ENCODE peak calls at places on chromosomes 12 and 14, in six cellular contexts. One of them, this sample, is unnamed.
A peak's percentile ranks its signal among the peaks of the same experiment; 100 is the strongest.

GRCh38 chr12:14906114-14906513 is 20.5 kb upstream of the MGP start:
- DNase-seq in tibial artery: no peak
- DNase-seq in K562: no peak
- DNase-seq in uterus: no peak
- DNase-seq in body of pancreas: no peak
- DNase-seq in neural progenitor cell: no peak
- DNase-seq in this sample: no peak

GRCh38 chr14:104937694-104938365 is 13.2 kb downstream of the PLD4 start:
- DNase-seq in tibial artery: no peak
- DNase-seq in K562: no peak
- DNase-seq in uterus: peak; percentile 9
- DNase-seq in body of pancreas: no peak
- DNase-seq in neural progenitor cell: no peak
- DNase-seq in this sample: no peak

GRCh38 chr14:56172571-56172971 is 54.4 kb downstream of the PELI2 start:
- DNase-seq in tibial artery: no peak
- DNase-seq in K562: no peak
- DNase-seq in uterus: no peak
- DNase-seq in body of pancreas: no peak
- DNase-seq in neural progenitor cell: no peak
- DNase-seq in this sample: no peak

GRCh38 chr14:101733211-101733610 is 28.3 kb upstream of the PPP2R5C start:
- DNase-seq in tibial artery: no peak
- DNase-seq in K562: no peak
- DNase-seq in uterus: no peak
- DNase-seq in body of pancreas: no peak
- DNase-seq in neural progenitor cell: no peak
- DNase-seq in this sample: no peak

GRCh38 chr14:97788846-97789528 is 991.8 kb downstream of the VRK1 start:
- DNase-seq in tibial artery: no peak
- DNase-seq in K562: no peak
- DNase-seq in uterus: no peak
- DNase-seq in body of pancreas: no peak
- DNase-seq in neural progenitor cell: no peak
- DNase-seq in this sample: no peak

GRCh38 chr12:121917950-121918678 is at the start of gene CFAP251:
- DNase-seq in tibial artery: peak; percentile 97
- DNase-seq in K562: peak; percentile 26
- DNase-seq in uterus: peak; percentile 79
- DNase-seq in body of pancreas: peak; percentile 100
- DNase-seq in neural progenitor cell: peak; percentile 94
- DNase-seq in this sample: peak; percentile 89

GRCh38 chr12:26919216-26919555 is 18.6 kb downstream of the INTS13 start:
- DNase-seq in tibial artery: no peak
- DNase-seq in K562: no peak
- DNase-seq in uterus: no peak
- DNase-seq in body of pancreas: no peak
- DNase-seq in neural progenitor cell: no peak
- DNase-seq in this sample: no peak

GRCh38 chr14:67940476-67940875 is 120.9 kb downstream of the RAD51B start:
- DNase-seq in tibial artery: no peak
- DNase-seq in K562: no peak
- DNase-seq in uterus: peak; percentile 57
- DNase-seq in body of pancreas: no peak
- DNase-seq in neural progenitor cell: no peak
- DNase-seq in this sample: no peak

GRCh38 chr12:8681129-8681902 is 16.5 kb upstream of the RIMKLB start:
- DNase-seq in tibial artery: no peak
- DNase-seq in K562: no peak
- DNase-seq in uterus: peak; percentile 31
- DNase-seq in body of pancreas: no peak
- DNase-seq in neural progenitor cell: no peak
- DNase-seq in this sample: no peak

GRCh38 chr14:31477248-31477647 is 10.6 kb downstream of the GPR33 start:
- DNase-seq in tibial artery: no peak
- DNase-seq in K562: no peak
- DNase-seq in uterus: no peak
- DNase-seq in body of pancreas: no peak
- DNase-seq in neural progenitor cell: no peak
- DNase-seq in this sample: no peak

GRCh38 chr14:53663709-53664108 is 292.9 kb downstream of the BMP4 start:
- DNase-seq in tibial artery: no peak
- DNase-seq in K562: no peak
- DNase-seq in uterus: no peak
- DNase-seq in body of pancreas: no peak
- DNase-seq in neural progenitor cell: peak; percentile 76
- DNase-seq in this sample: peak; percentile 3

GRCh38 chr12:68890701-68891113 is 42.3 kb downstream of the CPM start:
- DNase-seq in tibial artery: no peak
- DNase-seq in K562: no peak
- DNase-seq in uterus: no peak
- DNase-seq in body of pancreas: no peak
- DNase-seq in neural progenitor cell: no peak
- DNase-seq in this sample: no peak

GRCh38 chr12:29611906-29612305 is 114.4 kb upstream of the OVCH1 start:
- DNase-seq in tibial artery: no peak
- DNase-seq in K562: no peak
- DNase-seq in uterus: no peak
- DNase-seq in body of pancreas: no peak
- DNase-seq in neural progenitor cell: no peak
- DNase-seq in this sample: no peak

GRCh38 chr14:103346286-103346685 is 12.2 kb downstream of the EIF5 start:
- DNase-seq in tibial artery: no peak
- DNase-seq in K562: no peak
- DNase-seq in uterus: no peak
- DNase-seq in body of pancreas: no peak
- DNase-seq in neural progenitor cell: no peak
- DNase-seq in this sample: no peak

GRCh38 chr14:71586131-71586893 is 345.9 kb upstream of the RGS6 start:
- DNase-seq in tibial artery: peak; percentile 71
- DNase-seq in K562: no peak
- DNase-seq in uterus: peak; percentile 25
- DNase-seq in body of pancreas: no peak
- DNase-seq in neural progenitor cell: peak; percentile 62
- DNase-seq in this sample: no peak

GRCh38 chr14:104048758-104049496 is 36.6 kb upstream of the ASPG start:
- DNase-seq in tibial artery: no peak
- DNase-seq in K562: no peak
- DNase-seq in uterus: no peak
- DNase-seq in body of pancreas: no peak
- DNase-seq in neural progenitor cell: no peak
- DNase-seq in this sample: no peak

GRCh38 chr12:92078167-92079053 is 67.2 kb downstream of the BTG1 start:
- DNase-seq in tibial artery: no peak
- DNase-seq in K562: peak; percentile 54
- DNase-seq in uterus: peak; percentile 67
- DNase-seq in body of pancreas: no peak
- DNase-seq in neural progenitor cell: no peak
- DNase-seq in this sample: peak; percentile 50

GRCh38 chr12:61452076-61452475 is 808.1 kb upstream of the USP15 start:
- DNase-seq in tibial artery: no peak
- DNase-seq in K562: no peak
- DNase-seq in uterus: no peak
- DNase-seq in body of pancreas: no peak
- DNase-seq in neural progenitor cell: peak; percentile 56
- DNase-seq in this sample: no peak

GRCh38 chr12:45464699-45465098 is 248.8 kb downstream of the ANO6 start:
- DNase-seq in tibial artery: no peak
- DNase-seq in K562: no peak
- DNase-seq in uterus: no peak
- DNase-seq in body of pancreas: peak; percentile 21
- DNase-seq in neural progenitor cell: peak; percentile 32
- DNase-seq in this sample: no peak

GRCh38 chr14:77022219-77022852 is 6.2 kb downstream of the IRF2BPL start:
- DNase-seq in tibial artery: no peak
- DNase-seq in K562: no peak
- DNase-seq in uterus: no peak
- DNase-seq in body of pancreas: peak; percentile 67
- DNase-seq in neural progenitor cell: no peak
- DNase-seq in this sample: no peak

GRCh38 chr14:103257211-103257962 is 76.7 kb upstream of the EIF5 start:
- DNase-seq in tibial artery: no peak
- DNase-seq in K562: no peak
- DNase-seq in uterus: no peak
- DNase-seq in body of pancreas: no peak
- DNase-seq in neural progenitor cell: no peak
- DNase-seq in this sample: no peak

GRCh38 chr12:30269491-30269890 is 426.2 kb downstream of the IPO8 start:
- DNase-seq in tibial artery: no peak
- DNase-seq in K562: no peak
- DNase-seq in uterus: no peak
- DNase-seq in body of pancreas: no peak
- DNase-seq in neural progenitor cell: no peak
- DNase-seq in this sample: no peak

GRCh38 chr12:93502802-93503623 is 35.7 kb downstream of the MRPL42 start:
- DNase-seq in tibial artery: no peak
- DNase-seq in K562: no peak
- DNase-seq in uterus: peak; percentile 59
- DNase-seq in body of pancreas: peak; percentile 48
- DNase-seq in neural progenitor cell: peak; percentile 56
- DNase-seq in this sample: no peak

GRCh38 chr12:26987634-26988424 is 26.4 kb downstream of the TM7SF3 start:
- DNase-seq in tibial artery: no peak
- DNase-seq in K562: no peak
- DNase-seq in uterus: no peak
- DNase-seq in body of pancreas: no peak
- DNase-seq in neural progenitor cell: no peak
- DNase-seq in this sample: no peak

GRCh38 chr12:78226763-78227162 is 396.1 kb downstream of the NAV3 start:
- DNase-seq in tibial artery: no peak
- DNase-seq in K562: no peak
- DNase-seq in uterus: no peak
- DNase-seq in body of pancreas: no peak
- DNase-seq in neural progenitor cell: no peak
- DNase-seq in this sample: no peak

GRCh38 chr12:122081108-122081696 is 2.6 kb downstream of the MLXIP start:
- DNase-seq in tibial artery: peak; percentile 65
- DNase-seq in K562: no peak
- DNase-seq in uterus: peak; percentile 36
- DNase-seq in body of pancreas: peak; percentile 14
- DNase-seq in neural progenitor cell: no peak
- DNase-seq in this sample: peak; percentile 43

GRCh38 chr12:122691566-122691965 is 11.6 kb downstream of the HCAR2 start:
- DNase-seq in tibial artery: peak; percentile 3
- DNase-seq in K562: no peak
- DNase-seq in uterus: no peak
- DNase-seq in body of pancreas: no peak
- DNase-seq in neural progenitor cell: no peak
- DNase-seq in this sample: no peak

GRCh38 chr14:65261946-65262345 is 150.6 kb upstream of the FUT8 start:
- DNase-seq in tibial artery: no peak
- DNase-seq in K562: no peak
- DNase-seq in uterus: no peak
- DNase-seq in body of pancreas: no peak
- DNase-seq in neural progenitor cell: peak; percentile 56
- DNase-seq in this sample: no peak

GRCh38 chr14:39469094-39469710 is 37.0 kb upstream of the FBXO33 start:
- DNase-seq in tibial artery: no peak
- DNase-seq in K562: no peak
- DNase-seq in uterus: no peak
- DNase-seq in body of pancreas: peak; percentile 10
- DNase-seq in neural progenitor cell: peak; percentile 28
- DNase-seq in this sample: no peak

GRCh38 chr14:25862068-25862467 is 735.8 kb downstream of the NOVA1 start:
- DNase-seq in tibial artery: no peak
- DNase-seq in K562: no peak
- DNase-seq in uterus: no peak
- DNase-seq in body of pancreas: no peak
- DNase-seq in neural progenitor cell: no peak
- DNase-seq in this sample: no peak

GRCh38 chr12:56596815-56597214 is 33.3 kb downstream of the BAZ2A start:
- DNase-seq in tibial artery: no peak
- DNase-seq in K562: no peak
- DNase-seq in uterus: no peak
- DNase-seq in body of pancreas: no peak
- DNase-seq in neural progenitor cell: no peak
- DNase-seq in this sample: peak; percentile 9

GRCh38 chr12:116259800-116260589 is 17.5 kb downstream of the MED13L start:
- DNase-seq in tibial artery: no peak
- DNase-seq in K562: no peak
- DNase-seq in uterus: no peak
- DNase-seq in body of pancreas: no peak
- DNase-seq in neural progenitor cell: no peak
- DNase-seq in this sample: no peak

GRCh38 chr14:66008631-66009030 is 477.5 kb upstream of the CCDC196 start:
- DNase-seq in tibial artery: no peak
- DNase-seq in K562: no peak
- DNase-seq in uterus: no peak
- DNase-seq in body of pancreas: no peak
- DNase-seq in neural progenitor cell: no peak
- DNase-seq in this sample: no peak

DNA sequence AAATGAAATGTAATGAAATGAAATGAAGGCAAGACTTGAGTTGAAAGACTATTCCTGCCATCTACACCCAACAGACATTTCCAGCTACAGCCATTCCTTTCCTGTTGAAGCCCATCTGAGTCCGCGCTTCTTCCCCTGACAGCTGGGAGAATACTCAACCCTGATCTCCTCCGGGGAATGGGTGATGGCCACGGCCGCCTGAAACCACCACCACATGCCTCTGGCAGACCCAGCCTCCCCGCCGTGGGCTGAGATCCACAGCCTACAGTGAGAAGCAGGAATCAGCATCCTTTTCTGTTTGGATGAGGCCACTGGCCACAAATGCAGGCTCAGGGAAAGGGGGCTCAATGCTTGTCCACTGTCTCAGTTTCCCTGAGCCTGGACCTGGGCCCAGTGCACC is 130.3 kb downstream of the NCOR2 start:
- DNase-seq in tibial artery: no peak
- DNase-seq in K562: no peak
- DNase-seq in uterus: no peak
- DNase-seq in body of pancreas: no peak
- DNase-seq in neural progenitor cell: no peak
- DNase-seq in this sample: no peak
- H3K27ac ChIP-seq in tibial artery: no peak overlapping the region
- H3K27ac ChIP-seq in K562: no peak overlapping the region
- H3K27ac ChIP-seq in uterus: no peak overlapping the region
- H3K27ac ChIP-seq in body of pancreas: no peak overlapping the region
- H3K27ac ChIP-seq in neural progenitor cell: peak overlapping the region; percentile 79
- H3K27ac ChIP-seq in this sample: peak overlapping the region; percentile 37

GRCh38 chr12:108580531-108580930 is 17.4 kb downstream of the TMEM119 start:
- DNase-seq in tibial artery: no peak
- DNase-seq in K562: no peak
- DNase-seq in uterus: peak; percentile 54
- DNase-seq in body of pancreas: peak; percentile 18
- DNase-seq in neural progenitor cell: no peak
- DNase-seq in this sample: no peak
- H3K27ac ChIP-seq in tibial artery: no peak overlapping the region
- H3K27ac ChIP-seq in K562: no peak overlapping the region
- H3K27ac ChIP-seq in uterus: peak overlapping the region; percentile 71
- H3K27ac ChIP-seq in body of pancreas: no peak overlapping the region
- H3K27ac ChIP-seq in neural progenitor cell: no peak overlapping the region
- H3K27ac ChIP-seq in this sample: no peak overlapping the region

GRCh38 chr12:133080619-133081407 is at the start of gene ZNF140:
- DNase-seq in tibial artery: peak; percentile 98
- DNase-seq in K562: peak; percentile 86
- DNase-seq in uterus: peak; percentile 96
- DNase-seq in body of pancreas: peak; percentile 96
- DNase-seq in neural progenitor cell: peak; percentile 99
- DNase-seq in this sample: peak; percentile 92
- H3K27ac ChIP-seq in tibial artery: peak within 1 kb of the TSS; percentile 96
- H3K27ac ChIP-seq in K562: peak within 1 kb of the TSS; percentile 99
- H3K27ac ChIP-seq in uterus: peak within 1 kb of the TSS; percentile 96
- H3K27ac ChIP-seq in body of pancreas: peak within 1 kb of the TSS; percentile 94
- H3K27ac ChIP-seq in neural progenitor cell: peak within 1 kb of the TSS; percentile 98
- H3K27ac ChIP-seq in this sample: peak within 1 kb of the TSS; percentile 97

GRCh38 chr14:24398298-24398942 is 383 bp upstream of the NYNRIN start:
- DNase-seq in tibial artery: no peak
- DNase-seq in K562: no peak
- DNase-seq in uterus: peak; percentile 45
- DNase-seq in body of pancreas: peak; percentile 24
- DNase-seq in neural progenitor cell: peak; percentile 60
- DNase-seq in this sample: no peak
- H3K27ac ChIP-seq in tibial artery: peak overlapping the region; percentile 66
- H3K27ac ChIP-seq in K562: no peak overlapping the region
- H3K27ac ChIP-seq in uterus: peak overlapping the region; percentile 91
- H3K27ac ChIP-seq in body of pancreas: peak overlapping the region; percentile 43
- H3K27ac ChIP-seq in neural progenitor cell: no peak overlapping the region
- H3K27ac ChIP-seq in this sample: peak overlapping the region; percentile 55